ENCODE peak calls at places on chromosomes 7 and 10, in five cellular contexts. W, Y, V, B and I are unnamed samples.

GRCh38 chr7:122135275-122135674 is 8.8 kb downstream of the AASS start:
- DNase-seq in B (no peak), W (no peak), V (peak), Y (no peak), I (no peak)

GRCh38 chr10:125217986-125218675 is 57.8 kb upstream of the CTBP2 start:
- DNase-seq in W (no peak), B (no peak), V (peak), Y (no peak), I (peak)

GRCh38 chr7:44196450-44196872 is 4.3 kb upstream of the YKT6 start:
- DNase-seq in B (peak), Y (no peak), V (peak), W (peak), I (peak)

GRCh38 chr7:36152756-36153570 is at the start of gene EEPD1:
- DNase-seq in Y (peak), B (peak), W (peak), V (peak), I (peak)

GRCh38 chr7:148624735-148625134 is 34.2 kb downstream of the C7orf33 start:
- DNase-seq in Y (no peak), V (no peak), W (no peak), B (no peak), I (no peak)

GRCh38 chr7:12458520-12459131 is 55.0 kb upstream of the VWDE start:
- DNase-seq in B (peak), Y (no peak), W (no peak), V (peak), I (peak)

GRCh38 chr7:129990403-129991192 is 37.8 kb upstream of the UBE2H start:
- DNase-seq in V (no peak), B (no peak), W (peak), Y (no peak), I (no peak)

GRCh38 chr7:54839538-54840213 is 80.7 kb upstream of the SEC61G start:
- DNase-seq in Y (peak), B (no peak), W (peak), V (peak), I (peak)

GRCh38 chr7:50835156-50835555 is 52.5 kb upstream of the GRB10 start:
- DNase-seq in B (no peak), W (no peak), Y (no peak), V (no peak), I (no peak)

GRCh38 chr7:67916571-67916970 is 919.9 kb downstream of the TYW1 start:
- DNase-seq in B (no peak), W (no peak), Y (no peak), V (no peak), I (no peak)

GRCh38 chr10:69810998-69811397 is 9.3 kb downstream of the COL13A1 start:
- DNase-seq in W (no peak), Y (no peak), V (no peak), B (no peak), I (no peak)

GRCh38 chr7:70779321-70779720 is 352.6 kb upstream of the GALNT17 start:
- DNase-seq in B (no peak), W (no peak), V (no peak), Y (no peak), I (no peak)

GRCh38 chr10:126618466-126618865 is 52.0 kb downstream of the C10orf90 start:
- DNase-seq in V (no peak), W (no peak), Y (no peak), B (no peak), I (no peak)

GRCh38 chr7:99618726-99619125 is 2.0 kb downstream of the ZSCAN25 start:
- DNase-seq in V (no peak), B (no peak), W (no peak), Y (no peak), I (no peak)

GRCh38 chr7:31958216-31958615 is 112.0 kb downstream of the PDE1C start:
- DNase-seq in B (no peak), V (no peak), W (no peak), Y (no peak), I (no peak)

GRCh38 chr10:131574707-131575430 is 263.3 kb upstream of the TCERG1L start:
- DNase-seq in Y (peak), B (no peak), V (no peak), W (no peak), I (no peak)

GRCh38 chr7:425794-426188 is 93.9 kb downstream of the PDGFA start:
- DNase-seq in Y (no peak), V (no peak), W (no peak), B (no peak), I (no peak)

GRCh38 chr10:79331709-79332108 is 15.6 kb upstream of the PPIF start:
- DNase-seq in Y (no peak), B (peak), V (no peak), W (no peak), I (peak)

GRCh38 chr10:28996345-28996744 is 292.5 kb upstream of the LYZL1 start:
- DNase-seq in W (no peak), Y (no peak), B (no peak), V (no peak), I (no peak)
- TF ChIP-seq CTCF in W (no peak), Y (no peak), B (no peak), V (no peak), I (no peak)

DNA sequence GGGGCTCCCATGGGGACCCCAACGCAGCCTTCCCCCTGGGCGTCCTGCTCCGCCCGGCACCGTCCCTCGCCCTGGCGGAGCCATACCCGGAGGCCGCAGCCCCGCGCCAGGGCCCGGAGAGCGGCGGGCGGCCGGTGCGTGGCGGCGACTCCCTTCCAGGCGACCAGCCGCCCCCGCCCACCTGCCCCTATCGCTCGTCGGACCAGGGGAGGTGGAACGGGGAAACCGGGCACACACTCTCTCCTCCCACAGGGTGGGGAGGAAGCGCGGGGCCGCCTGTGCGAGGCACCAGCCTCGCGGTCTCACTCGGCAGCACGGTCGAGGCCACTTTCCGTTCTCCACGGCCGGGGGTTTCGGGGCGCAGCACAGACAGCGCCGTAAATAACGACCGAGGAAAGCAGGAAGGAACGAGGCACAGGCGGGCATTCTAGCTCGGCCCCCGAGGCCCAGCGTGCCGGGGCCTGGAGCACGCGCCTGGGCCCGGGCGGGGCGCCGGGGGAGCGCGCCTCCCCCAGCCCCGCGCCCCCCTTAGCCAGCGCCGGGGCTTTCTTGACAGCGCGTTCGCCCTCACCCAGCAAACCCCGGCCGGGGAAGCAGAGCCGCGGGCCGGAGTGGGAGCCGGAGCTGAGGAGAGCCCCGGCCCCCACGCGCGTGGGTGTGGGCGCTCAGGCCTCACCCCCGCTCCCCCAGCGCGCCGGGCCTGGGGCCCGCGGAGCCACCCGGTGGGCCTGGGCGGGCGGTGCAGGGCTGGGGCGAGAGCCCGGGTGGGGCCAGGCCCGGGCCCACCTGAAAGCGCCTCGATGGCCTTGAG is 936 bp downstream of the IGF2BP3 start:
- DNase-seq in V (peak), B (peak), W (no peak), Y (no peak), I (peak)
- TF ChIP-seq CTCF in V (no peak), B (no peak), W (no peak), Y (no peak), I (no peak)

DNA sequence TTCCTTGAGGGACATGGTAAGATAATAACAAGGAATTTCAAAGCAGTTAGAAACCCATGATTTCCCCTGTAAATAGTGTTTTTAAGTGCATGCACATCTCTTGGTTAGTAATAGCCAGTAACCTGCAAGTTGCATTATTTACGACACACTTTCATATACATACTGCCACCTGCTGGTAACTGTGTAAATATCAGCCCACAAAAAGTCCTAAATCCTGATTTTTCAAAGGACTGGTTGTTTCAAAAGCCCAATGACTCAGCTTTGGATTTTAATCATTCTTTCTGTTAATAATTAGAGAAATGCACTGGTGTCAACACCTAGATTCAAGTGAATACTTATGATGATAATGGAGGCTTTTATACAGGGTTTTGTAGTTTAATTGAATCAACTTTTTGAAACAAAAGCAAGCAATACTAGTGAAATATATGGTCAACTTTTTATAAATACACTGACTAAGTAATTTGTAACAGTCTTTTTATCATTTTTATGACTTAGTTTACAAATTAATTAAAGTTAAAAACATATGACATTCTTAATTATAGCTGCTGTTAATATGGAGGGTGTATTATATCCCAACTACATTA is 367.5 kb upstream of the SEMA3D start:
- DNase-seq in Y (no peak), W (no peak), V (peak), B (no peak), I (peak)
- TF ChIP-seq CTCF in Y (peak), W (peak), V (no peak), B (peak), I (peak)

DNA sequence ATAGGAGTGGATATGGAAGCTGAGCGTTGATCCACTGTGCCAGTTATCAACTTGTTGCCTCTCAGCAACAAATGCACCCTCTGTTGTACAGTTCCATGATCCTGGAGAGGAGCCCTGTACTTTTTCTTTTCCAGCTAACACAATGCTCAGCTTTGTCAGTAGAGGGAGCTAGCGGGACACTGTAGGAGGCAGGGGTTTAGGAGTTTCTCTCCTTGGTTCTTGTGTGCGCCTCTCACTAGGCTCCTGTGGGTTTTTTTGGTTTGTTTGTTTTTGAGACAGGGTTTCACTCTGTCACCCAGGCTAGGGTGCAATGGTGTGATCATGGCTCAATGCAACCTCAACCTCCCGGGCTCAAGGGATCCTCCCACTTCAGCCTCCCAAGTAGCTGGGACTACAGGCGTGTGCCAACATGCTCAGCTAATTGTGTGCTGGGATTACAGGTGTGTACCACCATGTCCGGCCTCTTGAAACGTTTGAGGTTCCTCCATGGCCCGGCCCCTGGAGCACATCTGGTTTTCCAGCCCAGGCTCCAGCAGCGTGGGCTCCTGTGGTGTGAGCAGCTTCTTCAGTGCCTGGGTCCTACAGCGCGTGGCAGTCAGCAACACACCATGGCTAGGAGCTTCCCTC is 12.0 kb upstream of the MARVELD1 start:
- DNase-seq in Y (peak), B (peak), W (peak), V (peak), I (peak)
- TF ChIP-seq CTCF in Y (peak), B (peak), W (peak), V (no peak), I (peak)

GRCh38 chr10:21021843-21022594 is 124.9 kb upstream of the NEBL start:
- DNase-seq in B (no peak), V (no peak), Y (no peak), W (no peak), I (no peak)
- TF ChIP-seq CTCF in B (no peak), V (peak), Y (no peak), W (no peak), I (no peak)

GRCh38 chr7:30583181-30583580 is 11.5 kb upstream of the GARS1 start:
- DNase-seq in W (no peak), B (no peak), V (no peak), Y (no peak), I (no peak)

GRCh38 chr7:30584970-30585369 is 9.7 kb upstream of the GARS1 start:
- DNase-seq in Y (no peak), B (no peak), V (no peak), W (no peak), I (no peak)

GRCh38 chr7:30584415-30584814 is 10.3 kb upstream of the GARS1 start:
- DNase-seq in Y (no peak), V (no peak), W (no peak), B (no peak), I (no peak)

DNA sequence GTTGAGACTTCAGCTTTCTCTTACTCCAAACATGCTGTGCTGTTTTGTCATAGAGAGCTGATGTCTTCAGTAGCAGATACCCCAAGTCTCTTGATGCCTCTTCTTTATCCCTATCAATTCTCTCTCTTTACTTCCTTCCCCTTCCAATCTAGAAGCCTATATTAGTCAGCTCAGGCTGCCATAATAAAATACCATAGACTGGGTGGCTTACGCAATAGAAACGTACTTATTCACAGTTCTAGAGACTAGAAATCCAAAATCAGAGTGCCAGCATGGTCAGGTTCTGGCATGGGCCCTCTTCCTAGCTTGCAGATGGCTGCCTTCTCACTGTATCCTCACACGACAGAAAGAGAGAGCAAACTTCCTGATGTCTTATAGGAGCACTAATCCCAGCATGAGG is 9.0 kb upstream of the GARS1 start:
- DNase-seq in V (no peak), W (no peak), B (no peak), Y (no peak), I (no peak)
- TF ChIP-seq CTCF in V (no peak), W (no peak), B (no peak), Y (no peak), I (no peak)

GRCh38 chr7:101950450-101951119 is 133.2 kb downstream of the CUX1 start:
- DNase-seq in Y (no peak), W (no peak), V (no peak), B (no peak), I (no peak)
- TF ChIP-seq CTCF in Y (no peak), W (no peak), V (peak), B (no peak), I (no peak)

GRCh38 chr10:86520871-86521619 is 547 bp downstream of the WAPL start:
- DNase-seq in V (peak), W (peak), Y (peak), B (peak), I (peak)

GRCh38 chr10:86524225-86524982 is 2.8 kb upstream of the WAPL start:
- DNase-seq in V (no peak), W (no peak), Y (no peak), B (no peak), I (no peak)

GRCh38 chr10:86522385-86522855 is 828 bp upstream of the WAPL start:
- DNase-seq in W (no peak), V (no peak), Y (no peak), B (no peak), I (no peak)

GRCh38 chr10:86521620-86522384 is at the start of gene WAPL:
- DNase-seq in W (peak), B (peak), V (peak), Y (peak), I (peak)

DNA sequence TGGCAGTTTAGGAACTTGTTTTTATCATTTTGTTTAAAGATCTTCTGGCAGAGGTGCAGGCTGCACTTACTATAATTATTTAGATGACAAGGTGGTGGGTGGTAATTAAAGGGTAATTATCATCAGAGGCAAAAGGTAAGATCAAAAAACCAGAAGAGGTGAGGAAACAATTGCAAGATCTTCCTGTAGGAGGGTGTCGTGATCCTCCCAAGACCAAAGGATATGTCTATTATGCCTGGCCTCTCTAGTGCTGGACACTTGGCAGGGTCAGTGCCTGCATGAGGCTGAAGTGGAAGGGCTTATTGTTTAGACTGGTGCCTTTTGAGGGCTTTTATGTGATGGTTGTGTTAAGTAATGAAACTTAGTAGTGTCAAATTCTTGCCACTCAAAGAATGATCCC is 1.8 kb upstream of the WAPL start:
- DNase-seq in Y (no peak), W (no peak), V (no peak), B (no peak), I (no peak)
- TF ChIP-seq CTCF in Y (no peak), W (no peak), V (no peak), B (no peak), I (no peak)

DNA sequence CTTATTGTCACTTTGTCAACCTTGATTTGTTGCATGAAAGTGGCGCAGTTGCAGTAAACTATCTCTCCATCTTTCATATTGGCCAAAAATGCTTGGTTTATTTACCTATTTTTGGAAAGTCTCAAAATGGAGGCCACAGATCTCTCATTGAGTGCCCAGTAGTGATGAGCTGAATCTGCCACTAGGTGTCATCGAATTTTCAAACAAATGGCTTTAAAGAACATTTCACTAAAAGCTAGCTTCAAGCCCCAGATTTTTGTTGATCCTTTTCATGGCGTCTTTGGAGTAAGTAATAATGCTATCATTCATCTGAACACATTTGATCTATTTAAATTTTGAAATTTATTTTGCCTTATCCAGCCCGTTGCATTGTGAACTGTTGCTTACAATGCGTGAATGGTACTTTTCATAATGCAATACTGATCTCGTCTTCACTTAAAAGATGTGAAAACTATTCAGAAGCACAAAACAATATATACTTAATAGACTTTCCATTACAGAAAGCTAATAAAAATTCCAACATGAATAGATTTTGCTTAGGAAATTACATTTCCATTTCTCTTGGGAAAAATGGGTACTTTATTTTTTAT is 236.2 kb downstream of the DNAJB9 start:
- DNase-seq in V (peak), B (peak), Y (no peak), W (peak), I (peak)
- TF ChIP-seq CTCF in V (no peak), B (peak), Y (no peak), W (no peak), I (peak)